ENCODE peak calls at places on chromosome 2, in eight cellular contexts. K is GM13976; H is left ventricle myocardium inferior; Z is HFFc6; D is activated CD8-positive, alpha-beta T cell treated with anti-CD3 and anti-CD28 coated beads for 36 hours; V is NCI-H1092 treated with DMSO at 0.1 percent for 48 hours; G is cardiac septum; C is transverse colon. N is an unnamed sample.

GRCh38 chr2:98086491-98087446 is at the start of gene VWA3B:
- DNase-seq in K (peak), H (peak), Z (no peak), D (peak), V (peak), G (peak), C (peak), N (peak)

GRCh38 chr2:206217743-206218520 is 56.5 kb upstream of the ZDBF2 start:
- DNase-seq in K (no peak), H (no peak), Z (no peak), D (no peak), V (no peak), G (no peak), C (no peak), N (no peak)

GRCh38 chr2:12514631-12515437 is 201.9 kb upstream of the TRIB2 start:
- DNase-seq in K (no peak), H (no peak), Z (no peak), D (peak), V (no peak), G (no peak), C (no peak), N (no peak)

GRCh38 chr2:85400023-85400422 is 10.1 kb downstream of the CAPG start:
- DNase-seq in K (no peak), H (no peak), Z (no peak), D (no peak), V (peak), G (no peak), C (no peak), N (no peak)

GRCh38 chr2:191280304-191280703 is 35.1 kb downstream of the MYO1B start:
- DNase-seq in K (no peak), H (no peak), Z (no peak), D (no peak), V (no peak), G (no peak), C (no peak), N (no peak)

GRCh38 chr2:219177594-219178376 is at the start of gene RETREG2:
- DNase-seq in K (peak), H (peak), Z (peak), D (peak), V (peak), G (peak), C (peak), N (peak)

GRCh38 chr2:239304533-239305221 is 96.1 kb downstream of the HDAC4 start:
- DNase-seq in K (no peak), H (no peak), Z (no peak), D (no peak), V (no peak), G (peak), C (peak), N (no peak)

GRCh38 chr2:225668606-225669266 is 269.2 kb downstream of the NYAP2 start:
- DNase-seq in K (peak), H (no peak), Z (peak), D (peak), V (peak), G (no peak), C (no peak), N (peak)

GRCh38 chr2:216698895-216699294 is 3.5 kb upstream of the IGFBP5 start:
- DNase-seq in K (peak), H (no peak), Z (peak), D (peak), V (peak), G (peak), C (no peak), N (peak)

GRCh38 chr2:113980946-113981345 is 91.1 kb downstream of the ACTR3 start:
- DNase-seq in K (no peak), H (peak), Z (no peak), D (no peak), V (no peak), G (no peak), C (no peak), N (no peak)

GRCh38 chr2:223084873-223085272 is 32.9 kb downstream of the KCNE4 start:
- DNase-seq in K (no peak), H (no peak), Z (no peak), D (no peak), V (peak), G (peak), C (no peak), N (no peak)

GRCh38 chr2:20991031-20991430 is 52.8 kb downstream of the APOB start:
- DNase-seq in K (no peak), H (no peak), Z (no peak), D (no peak), V (no peak), G (peak), C (no peak), N (no peak)

GRCh38 chr2:129483366-129483765 is 496.1 kb upstream of the RAB6C start:
- DNase-seq in K (no peak), H (no peak), Z (no peak), D (no peak), V (no peak), G (no peak), C (no peak), N (no peak)

GRCh38 chr2:60453896-60454295 is 99.6 kb downstream of the BCL11A start:
- DNase-seq in K (no peak), H (no peak), Z (no peak), D (no peak), V (no peak), G (no peak), C (no peak), N (no peak)

GRCh38 chr2:225566798-225567197 is 167.3 kb downstream of the NYAP2 start:
- DNase-seq in K (no peak), H (no peak), Z (no peak), D (no peak), V (no peak), G (no peak), C (no peak), N (peak)

GRCh38 chr2:173749315-173749714 is 215.9 kb downstream of the SP3 start:
- DNase-seq in K (no peak), H (no peak), Z (peak), D (no peak), V (no peak), G (no peak), C (no peak), N (no peak)

GRCh38 chr2:69686855-69687254 is 43.3 kb upstream of the AAK1 start:
- DNase-seq in K (no peak), H (no peak), Z (no peak), D (no peak), V (no peak), G (no peak), C (no peak), N (no peak)

GRCh38 chr2:9364791-9365497 is 58.4 kb downstream of the ITGB1BP1 start:
- DNase-seq in K (no peak), H (no peak), Z (no peak), D (no peak), V (no peak), G (no peak), C (no peak), N (no peak)

GRCh38 chr2:162333968-162334367 is 10.0 kb upstream of the GCA start:
- DNase-seq in K (no peak), H (no peak), Z (peak), D (peak), V (peak), G (no peak), C (peak), N (peak)